ENCODE peak calls at places on chromosomes 1 and 21, in nine cellular contexts. G, S, M, X, K, N, W, R and H are unnamed samples.

GRCh38 chr1:41387667-41388091 is 26.4 kb downstream of the FOXO6 start:
- DNase-seq in G (no peak), S (peak; percentile 63), M (peak; percentile 88), X (peak; percentile 70), K (peak; percentile 87), N (peak; percentile 68), W (no peak), R (peak; percentile 88), H (no peak)

GRCh38 chr1:228335406-228336307 is 71.0 kb downstream of the TRIM11 start:
- DNase-seq in G (no peak), S (peak; percentile 25), M (no peak), X (no peak), K (no peak), N (no peak), W (peak; percentile 76), R (no peak), H (no peak)

GRCh38 chr1:91777196-91777595 is 108.8 kb downstream of the TGFBR3 start:
- DNase-seq in G (no peak), S (no peak), M (no peak), X (no peak), K (no peak), N (no peak), W (no peak), R (no peak), H (no peak)

GRCh38 chr21:32256873-32257620 is 21.8 kb downstream of the MIS18A start:
- DNase-seq in G (no peak), S (peak; percentile 67), M (peak; percentile 88), X (peak; percentile 65), K (peak; percentile 98), N (peak; percentile 47), W (peak; percentile 92), R (peak; percentile 84), H (no peak)

GRCh38 chr21:33127154-33127893 is 57.4 kb downstream of the OLIG1 start:
- DNase-seq in G (peak; percentile 88), S (peak; percentile 72), M (peak; percentile 84), X (peak; percentile 70), K (peak; percentile 66), N (peak; percentile 61), W (no peak), R (no peak), H (peak; percentile 77)

GRCh38 chr21:44455524-44456206 is 355 bp downstream of the LRRC3 start:
- DNase-seq in G (peak; percentile 45), S (peak; percentile 68), M (peak; percentile 69), X (peak; percentile 62), K (peak; percentile 34), N (peak; percentile 60), W (no peak), R (no peak), H (peak; percentile 62)

GRCh38 chr1:1535989-1536937 is 4.2 kb downstream of the TMEM240 start:
- DNase-seq in G (no peak), S (no peak), M (no peak), X (no peak), K (no peak), N (no peak), W (no peak), R (no peak), H (no peak)

GRCh38 chr1:233085566-233085965 is 135.2 kb downstream of the NTPCR start:
- DNase-seq in G (no peak), S (no peak), M (no peak), X (no peak), K (no peak), N (no peak), W (no peak), R (no peak), H (no peak)

GRCh38 chr1:112651205-112651604 is 23.3 kb upstream of the MOV10 start:
- DNase-seq in G (no peak), S (no peak), M (no peak), X (no peak), K (no peak), N (no peak), W (no peak), R (no peak), H (no peak)

GRCh38 chr1:21514245-21514644 is 5.0 kb downstream of the ALPL start:
- DNase-seq in G (no peak), S (peak; percentile 56), M (no peak), X (no peak), K (no peak), N (no peak), W (no peak), R (no peak), H (no peak)

GRCh38 chr1:3192825-3193224 is 123.8 kb downstream of the PRDM16 start:
- DNase-seq in G (no peak), S (peak; percentile 69), M (no peak), X (no peak), K (no peak), N (no peak), W (no peak), R (no peak), H (no peak)
- TF ChIP-seq CTCF in G (no peak), S (no peak), M (no peak), X (no peak), K (no peak), N (no peak), W (no peak), R (no peak), H (no peak)

DNA sequence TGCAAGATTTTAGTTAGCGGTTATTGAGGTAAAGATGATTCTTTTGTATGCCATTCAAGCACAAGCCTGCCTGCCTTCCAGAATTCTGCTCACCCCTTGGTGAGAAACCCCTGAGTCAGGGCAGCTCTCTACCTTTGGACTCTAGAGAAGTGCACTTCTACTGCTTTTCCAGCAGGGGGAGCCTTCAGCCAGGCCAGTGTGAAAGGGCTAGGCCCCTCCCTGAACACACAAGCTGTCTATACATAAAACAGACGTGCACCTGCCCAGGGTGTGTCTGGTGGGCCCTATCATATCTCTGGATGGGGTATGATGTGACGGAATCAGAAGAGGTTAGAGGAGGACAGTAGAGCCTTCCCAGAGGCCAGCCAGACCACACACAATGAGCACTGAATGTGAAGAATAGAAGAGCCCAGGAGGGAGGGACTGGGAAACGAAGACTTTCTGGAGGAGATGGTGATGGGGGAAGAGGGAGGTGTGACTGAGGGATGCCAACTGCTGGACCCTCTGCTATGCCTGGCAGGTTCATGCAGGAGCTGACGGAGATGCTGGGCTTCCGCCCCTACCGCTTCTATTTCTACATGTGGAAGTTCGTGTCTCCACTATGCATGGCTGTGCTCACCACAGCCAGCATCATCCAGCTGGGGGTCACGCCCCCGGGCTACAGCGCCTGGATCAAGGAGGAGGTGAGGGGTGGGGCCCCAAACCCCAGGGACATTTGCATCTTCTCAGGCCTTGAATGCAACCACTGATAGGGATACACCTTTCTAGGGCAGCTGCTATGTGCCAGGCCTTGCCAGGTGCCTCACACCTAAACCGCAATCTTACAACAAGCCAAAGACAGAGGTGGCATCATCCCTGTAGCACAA is 13.0 kb upstream of the KCNC4 start:
- DNase-seq in G (peak; percentile 61), S (peak; percentile 71), M (peak; percentile 76), X (no peak), K (peak; percentile 49), N (peak; percentile 32), W (no peak), R (no peak), H (peak; percentile 61)
- TF ChIP-seq CTCF in G (peak; percentile 95), S (peak; percentile 62), M (peak; percentile 83), X (peak; percentile 91), K (peak; percentile 95), N (peak; percentile 89), W (peak; percentile 94), R (peak; percentile 92), H (peak; percentile 88)

GRCh38 chr1:110482662-110483307 is 31.8 kb downstream of the PROK1 start:
- DNase-seq in G (no peak), S (no peak), M (no peak), X (peak; percentile 73), K (no peak), N (no peak), W (no peak), R (no peak), H (peak; percentile 4)
- TF ChIP-seq CTCF in G (no peak), S (no peak), M (no peak), X (no peak), K (no peak), N (no peak), W (no peak), R (no peak), H (no peak)

GRCh38 chr1:94596260-94596659 is 54.7 kb upstream of the F3 start:
- DNase-seq in G (no peak), S (no peak), M (no peak), X (no peak), K (no peak), N (no peak), W (no peak), R (no peak), H (no peak)

GRCh38 chr1:94600556-94600955 is 59.0 kb upstream of the F3 start:
- DNase-seq in G (no peak), S (no peak), M (no peak), X (no peak), K (no peak), N (peak; percentile 16), W (no peak), R (no peak), H (no peak)

GRCh38 chr1:94602312-94602711 is 60.8 kb upstream of the F3 start:
- DNase-seq in G (no peak), S (peak; percentile 56), M (no peak), X (no peak), K (peak; percentile 59), N (peak; percentile 57), W (no peak), R (no peak), H (no peak)

GRCh38 chr1:94597701-94598100 is 56.1 kb upstream of the F3 start:
- DNase-seq in G (no peak), S (no peak), M (no peak), X (no peak), K (no peak), N (no peak), W (no peak), R (no peak), H (no peak)

GRCh38 chr1:94599090-94599813 is 57.7 kb upstream of the F3 start:
- DNase-seq in G (peak; percentile 13), S (no peak), M (peak; percentile 67), X (no peak), K (no peak), N (peak; percentile 18), W (peak; percentile 69), R (no peak), H (no peak)
- TF ChIP-seq CTCF in G (no peak), S (no peak), M (peak; percentile 54), X (no peak), K (peak; percentile 28), N (peak; percentile 38), W (peak; percentile 58), R (no peak), H (no peak)

GRCh38 chr21:38699048-38699447 is 106.7 kb upstream of the ETS2 start:
- DNase-seq in G (peak; percentile 43), S (no peak), M (no peak), X (no peak), K (no peak), N (no peak), W (no peak), R (no peak), H (peak; percentile 12)
- TF ChIP-seq CTCF in G (peak; percentile 58), S (no peak), M (no peak), X (no peak), K (peak; percentile 40), N (peak; percentile 21), W (no peak), R (no peak), H (no peak)